ENCODE peak calls at places on chromosomes 7 and 10, in ten cellular contexts. E, G, M, K, X, B, I, Q, D and R are unnamed samples.

GRCh38 chr7:98520356-98520932 is 96.6 kb upstream of the NPTX2 start:
- DNase-seq in E (no peak), G (no peak), M (no peak), K (no peak), X (no peak), B (no peak), I (no peak), Q (peak), D (peak), R (no peak)

GRCh38 chr7:83468251-83468739 is 180.6 kb downstream of the SEMA3E start:
- DNase-seq in E (peak), G (peak), M (peak), K (peak), X (peak), B (peak), I (peak), Q (peak), D (no peak), R (peak)

GRCh38 chr10:3096149-3096548 is 28.8 kb downstream of the PFKP start:
- DNase-seq in E (no peak), G (no peak), M (no peak), K (no peak), X (no peak), B (peak), I (no peak), Q (no peak), D (no peak), R (no peak)

GRCh38 chr7:47943676-47944474 is 4.4 kb downstream of the PKD1L1 start:
- DNase-seq in E (no peak), G (no peak), M (no peak), K (no peak), X (no peak), B (no peak), I (no peak), Q (no peak), D (no peak), R (no peak)

GRCh38 chr10:75428434-75429158 is 2.8 kb upstream of the LRMDA start:
- DNase-seq in E (no peak), G (no peak), M (no peak), K (no peak), X (peak), B (peak), I (peak), Q (no peak), D (no peak), R (peak)

GRCh38 chr10:64115913-64116643 is 594.9 kb downstream of the REEP3 start:
- DNase-seq in E (no peak), G (no peak), M (no peak), K (peak), X (peak), B (no peak), I (no peak), Q (peak), D (peak), R (peak)

GRCh38 chr10:18424200-18424599 is 227.2 kb downstream of the NSUN6 start:
- DNase-seq in E (no peak), G (no peak), M (no peak), K (no peak), X (no peak), B (no peak), I (no peak), Q (no peak), D (no peak), R (no peak)

GRCh38 chr7:84188811-84189405 is 5.7 kb downstream of the SEMA3A start:
- DNase-seq in E (no peak), G (no peak), M (no peak), K (no peak), X (peak), B (no peak), I (peak), Q (no peak), D (no peak), R (peak)

GRCh38 chr10:79054203-79055099 is 14.3 kb upstream of the ZMIZ1 start:
- DNase-seq in E (no peak), G (peak), M (no peak), K (peak), X (no peak), B (no peak), I (no peak), Q (peak), D (no peak), R (no peak)

GRCh38 chr10:113309791-113310190 is 243.1 kb upstream of the HABP2 start:
- DNase-seq in E (no peak), G (no peak), M (no peak), K (no peak), X (no peak), B (no peak), I (no peak), Q (no peak), D (no peak), R (no peak)

GRCh38 chr10:43265799-43266721 is 805 bp downstream of the RASGEF1A start:
- DNase-seq in E (no peak), G (peak), M (no peak), K (peak), X (no peak), B (no peak), I (no peak), Q (peak), D (no peak), R (no peak)

GRCh38 chr7:133888061-133888930 is 238.8 kb upstream of the LRGUK start:
- DNase-seq in E (no peak), G (no peak), M (no peak), K (no peak), X (no peak), B (no peak), I (no peak), Q (no peak), D (no peak), R (no peak)

GRCh38 chr10:48470115-48470892 is 134.6 kb downstream of the ARHGAP22 start:
- DNase-seq in E (no peak), G (no peak), M (no peak), K (peak), X (peak), B (no peak), I (peak), Q (peak), D (no peak), R (peak)

GRCh38 chr7:42189535-42189934 is 47.5 kb downstream of the GLI3 start:
- DNase-seq in E (no peak), G (no peak), M (no peak), K (no peak), X (peak), B (peak), I (peak), Q (no peak), D (no peak), R (peak)

GRCh38 chr10:125153693-125154490 is 6.5 kb downstream of the CTBP2 start:
- DNase-seq in E (no peak), G (no peak), M (no peak), K (peak), X (peak), B (peak), I (peak), Q (peak), D (no peak), R (no peak)

GRCh38 chr10:54402576-54402975 is 398.5 kb downstream of the PCDH15 start:
- DNase-seq in E (no peak), G (no peak), M (no peak), K (peak), X (peak), B (peak), I (peak), Q (no peak), D (peak), R (peak)

GRCh38 chr7:95794917-95795515 is 22.7 kb downstream of the DYNC1I1 start:
- DNase-seq in E (no peak), G (no peak), M (no peak), K (peak), X (peak), B (peak), I (peak), Q (no peak), D (peak), R (peak)

GRCh38 chr7:33874943-33875342 is 30.4 kb upstream of the BMPER start:
- DNase-seq in E (no peak), G (no peak), M (no peak), K (no peak), X (peak), B (peak), I (peak), Q (no peak), D (no peak), R (no peak)

GRCh38 chr10:11245095-11245479 is 227.4 kb downstream of the CELF2 start:
- DNase-seq in E (no peak), G (no peak), M (no peak), K (no peak), X (no peak), B (no peak), I (no peak), Q (no peak), D (peak), R (no peak)

GRCh38 chr10:11243425-11244222 is 226.0 kb downstream of the CELF2 start:
- DNase-seq in E (peak), G (no peak), M (no peak), K (no peak), X (peak), B (no peak), I (peak), Q (no peak), D (no peak), R (no peak)

GRCh38 chr10:11245510-11245909 is 227.8 kb downstream of the CELF2 start:
- DNase-seq in E (no peak), G (no peak), M (no peak), K (peak), X (no peak), B (no peak), I (no peak), Q (no peak), D (no peak), R (no peak)

GRCh38 chr10:11246752-11247467 is 229.2 kb downstream of the CELF2 start:
- DNase-seq in E (no peak), G (no peak), M (no peak), K (no peak), X (no peak), B (no peak), I (no peak), Q (no peak), D (no peak), R (no peak)

GRCh38 chr10:11245981-11246590 is 228.4 kb downstream of the CELF2 start:
- DNase-seq in E (no peak), G (no peak), M (no peak), K (no peak), X (no peak), B (no peak), I (no peak), Q (no peak), D (no peak), R (no peak)
- H3K4me3 ChIP-seq in E (no peak), G (no peak), M (no peak), K (no peak), X (no peak), B (no peak), I (no peak), Q (no peak), D (no peak), R (no peak)

GRCh38 chr7:70698219-70698832 is 433.6 kb upstream of the GALNT17 start:
- DNase-seq in E (no peak), G (no peak), M (no peak), K (peak), X (peak), B (peak), I (peak), Q (peak), D (peak), R (peak)

GRCh38 chr7:70703785-70704184 is 428.2 kb upstream of the GALNT17 start:
- DNase-seq in E (no peak), G (no peak), M (no peak), K (no peak), X (no peak), B (no peak), I (no peak), Q (no peak), D (no peak), R (no peak)

GRCh38 chr7:70700935-70701425 is 431.0 kb upstream of the GALNT17 start:
- DNase-seq in E (no peak), G (no peak), M (no peak), K (no peak), X (no peak), B (no peak), I (no peak), Q (no peak), D (peak), R (no peak)

GRCh38 chr7:70701487-70701886 is 430.5 kb upstream of the GALNT17 start:
- DNase-seq in E (no peak), G (no peak), M (no peak), K (no peak), X (no peak), B (no peak), I (no peak), Q (no peak), D (no peak), R (no peak)

GRCh38 chr7:70700055-70700934 is 431.6 kb upstream of the GALNT17 start:
- DNase-seq in E (no peak), G (no peak), M (no peak), K (no peak), X (no peak), B (no peak), I (no peak), Q (no peak), D (peak), R (no peak)
- TF ChIP-seq CTCF in E (no peak), G (no peak), M (no peak), K (no peak), X (no peak), B (no peak), I (no peak), Q (no peak), D (no peak), R (no peak)

GRCh38 chr7:44845476-44845875 is 2.4 kb downstream of the H2AZ2 start:
- DNase-seq in E (no peak), G (no peak), M (no peak), K (no peak), X (peak), B (no peak), I (no peak), Q (no peak), D (no peak), R (no peak)
- H3K4me3 ChIP-seq in E (no peak), G (no peak), M (no peak), K (no peak), X (no peak), B (no peak), I (no peak), Q (no peak), D (peak), R (no peak)

GRCh38 chr10:67506083-67506756 is 189.8 kb downstream of the CTNNA3 start:
- DNase-seq in E (no peak), G (no peak), M (no peak), K (no peak), X (no peak), B (no peak), I (no peak), Q (no peak), D (no peak), R (no peak)
- TF ChIP-seq CTCF in E (no peak), G (no peak), M (no peak), K (peak), X (no peak), B (no peak), I (no peak), Q (no peak), D (no peak), R (no peak)

GRCh38 chr10:116158036-116158435 is 115.0 kb downstream of the GFRA1 start:
- DNase-seq in E (no peak), G (no peak), M (no peak), K (no peak), X (no peak), B (no peak), I (no peak), Q (no peak), D (no peak), R (no peak)

GRCh38 chr10:116151076-116151475 is 121.9 kb downstream of the GFRA1 start:
- DNase-seq in E (no peak), G (no peak), M (no peak), K (no peak), X (no peak), B (no peak), I (no peak), Q (no peak), D (no peak), R (no peak)

GRCh38 chr10:116160271-116160670 is 112.7 kb downstream of the GFRA1 start:
- DNase-seq in E (no peak), G (no peak), M (no peak), K (no peak), X (no peak), B (no peak), I (no peak), Q (no peak), D (no peak), R (no peak)

GRCh38 chr10:116159197-116159596 is 113.8 kb downstream of the GFRA1 start:
- DNase-seq in E (no peak), G (no peak), M (no peak), K (no peak), X (no peak), B (no peak), I (no peak), Q (no peak), D (no peak), R (no peak)

DNA sequence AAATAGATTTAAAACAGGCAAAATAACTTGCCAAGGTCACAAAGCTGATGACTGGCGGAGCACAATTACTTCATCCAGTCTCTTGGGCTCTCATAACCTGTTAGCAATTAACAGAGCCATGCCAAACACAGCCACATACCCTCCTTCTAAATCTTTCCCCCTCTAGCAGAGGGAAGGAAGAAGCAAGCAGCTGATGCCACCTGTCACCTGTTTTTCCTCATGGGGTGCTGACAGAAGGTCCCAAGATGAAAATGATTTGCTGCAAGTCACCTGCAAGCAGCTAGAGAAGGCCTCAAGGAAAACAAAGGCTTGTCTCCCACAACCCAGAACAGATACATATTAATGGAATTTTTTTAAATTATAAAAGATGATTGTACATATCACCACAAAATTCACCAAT is 117.8 kb downstream of the GFRA1 start:
- DNase-seq in E (no peak), G (no peak), M (no peak), K (no peak), X (no peak), B (no peak), I (no peak), Q (no peak), D (no peak), R (no peak)
- H3K4me3 ChIP-seq in E (no peak), G (no peak), M (no peak), K (no peak), X (no peak), B (no peak), I (no peak), Q (no peak), D (no peak), R (no peak)

GRCh38 chr10:21020545-21020944 is 123.4 kb upstream of the NEBL start:
- DNase-seq in E (no peak), G (no peak), M (no peak), K (peak), X (peak), B (peak), I (no peak), Q (peak), D (peak), R (peak)
- TF ChIP-seq CTCF in E (no peak), G (no peak), M (peak), K (no peak), X (peak), B (peak), I (no peak), Q (peak), D (peak), R (peak)

GRCh38 chr10:46068905-46069304 is 22.8 kb upstream of the MSMB start:
- DNase-seq in E (no peak), G (no peak), M (no peak), K (no peak), X (no peak), B (no peak), I (no peak), Q (no peak), D (no peak), R (no peak)

GRCh38 chr10:46073564-46073963 is 27.5 kb upstream of the MSMB start:
- DNase-seq in E (no peak), G (no peak), M (no peak), K (no peak), X (no peak), B (no peak), I (no peak), Q (no peak), D (no peak), R (no peak)

GRCh38 chr10:46068117-46068516 is 22.0 kb upstream of the MSMB start:
- DNase-seq in E (no peak), G (no peak), M (no peak), K (no peak), X (no peak), B (no peak), I (no peak), Q (no peak), D (no peak), R (no peak)

GRCh38 chr10:46069771-46070463 is 23.8 kb upstream of the MSMB start:
- DNase-seq in E (no peak), G (no peak), M (no peak), K (no peak), X (no peak), B (no peak), I (peak), Q (no peak), D (no peak), R (no peak)

DNA sequence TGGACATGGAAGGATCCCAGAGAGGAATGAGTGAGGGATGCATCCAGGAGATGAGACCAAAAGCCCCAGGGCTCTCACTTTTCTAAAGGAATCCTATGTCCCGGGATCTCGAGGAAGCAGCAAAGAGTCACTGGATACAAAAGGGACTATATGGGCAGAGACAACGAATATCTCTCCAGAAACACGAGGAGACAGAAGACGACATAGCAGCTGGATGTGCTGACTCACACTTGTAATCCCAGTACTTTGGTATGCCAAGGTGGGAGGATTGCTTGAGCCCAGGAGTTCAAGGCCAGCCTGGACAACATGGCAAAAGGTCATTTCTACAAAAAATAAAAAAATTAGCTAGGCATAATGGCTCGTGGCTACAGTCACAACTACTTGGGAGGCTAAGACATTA is 24.7 kb upstream of the MSMB start:
- DNase-seq in E (no peak), G (no peak), M (no peak), K (no peak), X (no peak), B (no peak), I (no peak), Q (no peak), D (no peak), R (no peak)
- H3K4me3 ChIP-seq in E (no peak), G (no peak), M (no peak), K (no peak), X (no peak), B (no peak), I (no peak), Q (no peak), D (no peak), R (no peak)

DNA sequence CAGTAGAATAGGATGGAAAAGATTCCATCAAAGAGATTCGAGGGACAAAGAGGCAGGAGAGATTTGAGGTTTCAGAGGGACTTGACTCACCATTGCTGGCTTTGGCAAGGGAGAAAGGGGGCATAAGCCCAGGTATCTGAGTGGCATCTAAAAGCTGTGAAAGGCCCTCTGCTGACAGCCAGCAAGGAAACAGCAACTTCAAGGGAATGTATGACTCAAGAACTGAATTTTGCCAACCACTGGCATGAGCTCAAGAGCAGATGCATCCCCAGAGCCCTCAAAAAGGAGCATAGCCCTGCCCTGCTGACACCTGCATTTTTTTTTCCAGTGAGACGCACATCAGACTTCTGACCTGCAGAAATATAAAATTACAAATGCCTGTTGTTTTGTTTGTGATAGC is 19.6 kb upstream of the ADAM12 start:
- DNase-seq in E (no peak), G (no peak), M (no peak), K (no peak), X (no peak), B (peak), I (no peak), Q (no peak), D (no peak), R (no peak)
- TF ChIP-seq CTCF in E (no peak), G (no peak), M (no peak), K (no peak), X (no peak), B (no peak), I (no peak), Q (no peak), D (no peak), R (no peak)